ENCODE peak calls at places on chromosomes 5 and 9, in six cellular contexts. S, X, N, K, W and Y are unnamed samples.

GRCh38 chr5:54529565-54529964 is 12.0 kb downstream of the SNX18 start:
- DNase-seq in K (no peak), S (no peak), N (no peak), W (no peak), X (no peak), Y (no peak)

GRCh38 chr9:68625559-68625958 is 79.5 kb upstream of the PIP5K1B start:
- DNase-seq in N (no peak), W (no peak), S (no peak), X (no peak), K (no peak), Y (no peak)

GRCh38 chr9:115015018-115015635 is 84.7 kb upstream of the TNFSF8 start:
- DNase-seq in X (no peak), W (no peak), S (peak), K (no peak), N (no peak), Y (no peak)

GRCh38 chr5:169289520-169289919 is 11.4 kb downstream of the SLIT3 start:
- DNase-seq in N (no peak), W (no peak), X (no peak), K (no peak), S (no peak), Y (no peak)

GRCh38 chr9:76216161-76216649 is 178.0 kb downstream of the RFK start:
- DNase-seq in K (no peak), N (no peak), W (no peak), X (peak), S (peak), Y (peak)

GRCh38 chr9:78383130-78383529 is 86.2 kb downstream of the PSAT1 start:
- DNase-seq in X (peak), S (peak), N (no peak), K (no peak), W (no peak), Y (no peak)

GRCh38 chr9:109028457-109028856 is 15.2 kb upstream of the CTNNAL1 start:
- DNase-seq in N (no peak), W (no peak), S (no peak), X (no peak), K (no peak), Y (no peak)

GRCh38 chr9:72394061-72394460 is 29.1 kb upstream of the ZFAND5 start:
- DNase-seq in S (no peak), X (no peak), N (no peak), W (no peak), K (no peak), Y (no peak)

GRCh38 chr9:134689320-134690181 is 47.9 kb downstream of the COL5A1 start:
- DNase-seq in X (no peak), S (peak), N (peak), W (peak), K (peak), Y (no peak)

GRCh38 chr5:122846051-122846567 is 696 bp downstream of the SNX24 start:
- DNase-seq in W (no peak), S (peak), N (no peak), X (no peak), K (no peak), Y (peak)

GRCh38 chr9:37032713-37033112 is 1.4 kb downstream of the PAX5 start:
- DNase-seq in N (no peak), K (no peak), X (no peak), S (no peak), W (no peak), Y (no peak)

GRCh38 chr9:37031902-37032301 is 2.2 kb downstream of the PAX5 start:
- DNase-seq in K (no peak), W (no peak), N (no peak), X (no peak), S (no peak), Y (no peak)

GRCh38 chr9:37034320-37034937 is 361 bp upstream of the PAX5 start:
- DNase-seq in X (no peak), N (no peak), K (no peak), W (peak), S (no peak), Y (no peak)

GRCh38 chr9:37033753-37034319 is at the start of gene PAX5:
- DNase-seq in W (no peak), S (no peak), N (no peak), X (no peak), K (no peak), Y (no peak)

DNA sequence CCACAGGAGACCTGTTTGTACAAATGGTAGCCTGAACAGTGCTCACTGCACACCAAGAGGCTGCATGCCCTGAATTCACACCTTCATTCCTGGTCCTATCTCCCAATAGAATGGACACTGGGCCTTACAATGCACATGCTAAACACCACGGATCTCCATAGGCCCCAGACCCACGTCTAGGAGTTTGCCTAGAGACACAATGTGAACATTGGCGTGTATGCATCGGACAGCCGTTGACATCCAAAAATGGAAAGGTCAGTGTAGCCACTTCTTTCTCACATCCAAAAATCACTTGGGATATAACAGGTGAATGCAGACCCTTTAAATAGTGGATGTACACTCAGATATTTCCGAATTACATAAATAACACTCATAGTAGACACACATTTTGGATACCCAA is 927 bp downstream of the PAX5 start:
- DNase-seq in K (no peak), X (no peak), S (no peak), N (no peak), W (no peak), Y (no peak)
- H3K4me3 ChIP-seq in K (no peak), X (no peak), S (no peak), N (no peak), W (no peak), Y (no peak)

DNA sequence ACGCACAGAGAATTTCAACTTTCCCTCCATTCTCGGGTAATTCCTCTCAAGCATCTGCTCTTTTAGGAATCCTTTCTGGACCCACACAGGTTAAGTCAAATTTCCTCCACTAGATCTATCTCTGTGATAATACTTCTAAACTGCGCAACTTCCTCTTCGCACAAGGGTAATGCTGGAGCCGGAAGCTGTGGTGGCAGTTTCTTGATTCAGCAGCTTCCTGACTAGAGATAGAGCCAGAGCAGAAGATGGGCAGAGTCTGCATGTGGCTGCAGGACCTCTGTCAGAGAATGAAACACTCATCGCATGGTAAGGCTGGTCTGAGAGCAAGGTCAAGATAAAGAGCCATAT is 11.1 kb upstream of the CDC42SE2 start:
- DNase-seq in X (no peak), N (peak), W (peak), S (no peak), K (no peak), Y (no peak)
- TF ChIP-seq CTCF in X (no peak), N (no peak), W (no peak), S (no peak), K (no peak), Y (no peak)

DNA sequence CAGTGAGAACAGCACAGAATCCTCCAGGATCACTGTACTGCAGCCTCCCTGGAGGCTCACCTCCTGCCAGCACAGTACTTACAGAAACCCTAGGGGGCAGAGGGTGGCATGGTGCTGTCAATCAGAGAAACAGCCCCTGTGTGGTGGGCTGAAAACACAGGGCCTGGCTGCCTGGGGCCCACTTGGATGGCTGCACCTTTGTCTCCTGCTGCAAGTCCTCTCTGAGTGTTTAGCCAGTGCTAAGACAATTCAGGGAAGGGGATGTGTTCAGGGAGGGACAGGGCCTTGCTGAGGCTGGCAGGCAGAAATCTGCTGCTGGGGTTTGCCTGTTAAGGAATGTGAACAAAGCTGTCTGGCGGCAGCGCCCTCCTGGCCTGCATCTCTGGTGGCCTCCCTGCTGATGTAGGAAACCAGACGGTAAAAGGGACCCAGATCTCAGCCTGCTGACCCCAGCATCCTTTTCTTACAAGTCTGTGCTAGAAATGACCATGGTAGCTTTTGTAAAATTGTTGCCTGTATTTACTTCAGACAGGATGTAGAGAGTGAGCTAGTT is 39.5 kb downstream of the PRRC2B start:
- DNase-seq in S (no peak), K (no peak), N (no peak), X (no peak), W (no peak), Y (no peak)
- H3K4me3 ChIP-seq in S (no peak), K (no peak), N (no peak), X (no peak), W (no peak), Y (no peak)

GRCh38 chr5:137466888-137467287 is 32.2 kb downstream of the SPOCK1 start:
- DNase-seq in N (peak), S (peak), W (peak), X (no peak), K (no peak), Y (no peak)

GRCh38 chr5:137470921-137471220 is 28.3 kb downstream of the SPOCK1 start:
- DNase-seq in N (no peak), X (no peak), S (no peak), K (no peak), W (no peak), Y (no peak)

GRCh38 chr5:137465930-137466329 is 33.2 kb downstream of the SPOCK1 start:
- DNase-seq in N (no peak), K (no peak), S (no peak), W (no peak), X (no peak), Y (no peak)

DNA sequence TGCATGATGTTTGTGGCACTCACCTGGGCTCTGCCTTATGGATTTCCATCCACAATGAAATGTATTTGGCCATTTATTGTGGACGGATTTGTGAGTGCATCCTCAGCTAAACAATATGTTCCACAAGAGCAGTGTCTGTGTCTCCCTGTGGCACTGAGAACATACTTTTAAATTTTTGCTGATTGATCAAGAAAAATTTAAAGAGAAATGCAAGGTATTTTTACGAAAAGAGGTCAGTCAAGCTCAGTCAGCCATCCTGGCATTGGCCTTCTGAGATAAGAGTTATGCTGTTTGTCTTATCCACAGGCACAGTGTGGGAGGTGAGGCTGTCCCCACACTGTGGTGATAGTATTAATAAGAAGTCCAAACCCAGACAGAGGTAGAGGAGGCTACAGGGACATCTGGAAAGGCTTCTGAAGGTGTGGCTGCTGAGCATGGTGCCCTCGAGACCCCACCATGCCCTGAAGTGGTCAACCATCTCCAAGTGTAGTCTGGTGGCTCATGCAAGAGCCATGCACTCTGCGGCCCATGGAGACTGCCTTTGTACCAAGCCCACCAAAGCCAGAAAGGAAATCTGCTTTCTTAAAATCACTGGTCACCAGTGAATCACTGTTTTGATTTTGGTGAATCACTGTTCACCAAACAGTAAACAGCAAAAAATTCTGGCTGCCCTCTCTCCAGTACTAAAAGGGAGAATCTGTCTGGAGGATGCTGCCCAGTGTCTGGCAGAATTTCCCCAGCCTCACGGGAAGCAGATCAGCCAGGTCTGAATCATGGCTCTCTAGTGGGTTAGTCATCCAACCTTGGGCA is 28.8 kb downstream of the SPOCK1 start:
- DNase-seq in W (peak), K (no peak), N (peak), S (peak), X (no peak), Y (peak)
- TF ChIP-seq CTCF in W (no peak), K (no peak), N (no peak), S (no peak), X (no peak), Y (no peak)

GRCh38 chr9:131046581-131047202 is 37.7 kb downstream of the LAMC3 start:
- DNase-seq in W (peak), S (peak), N (peak), K (peak), X (no peak), Y (peak)
- H3K4me3 ChIP-seq in W (no peak), S (no peak), N (peak), K (no peak), X (no peak), Y (no peak)

GRCh38 chr9:122265265-122265900 is 701 bp downstream of the MRRF start:
- DNase-seq in N (no peak), K (no peak), W (no peak), S (peak), X (no peak), Y (peak)
- TF ChIP-seq CTCF in N (no peak), K (no peak), W (peak), S (no peak), X (no peak), Y (no peak)

GRCh38 chr5:84862132-84862531 is 477.5 kb upstream of the EDIL3 start:
- DNase-seq in K (no peak), W (no peak), X (no peak), N (no peak), S (no peak), Y (no peak)

GRCh38 chr5:84861306-84861705 is 476.6 kb upstream of the EDIL3 start:
- DNase-seq in X (no peak), W (no peak), S (peak), N (no peak), K (no peak), Y (no peak)

GRCh38 chr5:84863020-84863419 is 478.3 kb upstream of the EDIL3 start:
- DNase-seq in K (no peak), N (no peak), S (no peak), X (no peak), W (no peak), Y (no peak)

GRCh38 chr5:84859056-84859455 is 474.4 kb upstream of the EDIL3 start:
- DNase-seq in N (no peak), W (no peak), K (no peak), X (no peak), S (no peak), Y (no peak)
- H3K4me3 ChIP-seq in N (no peak), W (no peak), K (no peak), X (no peak), S (no peak), Y (no peak)